ENCODE peak calls at places on chromosomes 1 and 21, in five cellular contexts. C is stimulated activated CD8-positive, alpha-beta memory T cell treated with anti-CD3 and anti-CD28 coated beads, Interleukin-15, amount 100 ng/mL, for 24 hours; L is T follicular helper cell; N is T1000; K is H1. G is an unnamed sample.

GRCh38 chr1:67019600-67020136 is 34.3 kb downstream of the SLC35D1 start:
- DNase-seq in N (no peak), L (no peak), C (no peak), K (no peak), G (peak)

GRCh38 chr1:56304975-56305374 is 274.4 kb downstream of the PLPP3 start:
- DNase-seq in L (no peak), C (no peak), N (no peak), K (no peak), G (peak)

GRCh38 chr1:32949519-32949918 is 15.1 kb downstream of the RNF19B start:
- DNase-seq in C (no peak), N (no peak), K (no peak), L (no peak), G (no peak)

GRCh38 chr1:77859248-77859647 is 29.2 kb upstream of the NEXN start:
- DNase-seq in N (no peak), L (no peak), C (no peak), K (no peak), G (no peak)

GRCh38 chr1:183702813-183703198 is 49.7 kb upstream of the APOBEC4 start:
- DNase-seq in K (no peak), L (no peak), C (no peak), N (no peak), G (no peak)

GRCh38 chr1:2250721-2251281 is 22.7 kb downstream of the SKI start:
- DNase-seq in C (no peak), L (no peak), N (no peak), K (no peak), G (no peak)

GRCh38 chr21:45921917-45922316 is 59.7 kb upstream of the COL6A1 start:
- DNase-seq in C (no peak), L (no peak), N (no peak), K (no peak), G (no peak)

GRCh38 chr1:1778827-1779675 is 781 bp upstream of the NADK start:
- DNase-seq in N (no peak), L (peak), K (peak), C (peak), G (peak)

GRCh38 chr1:157691285-157691920 is 9.2 kb downstream of the FCRL3 start:
- DNase-seq in K (no peak), L (no peak), N (no peak), C (no peak), G (peak)

GRCh38 chr1:89518116-89518780 is 6.4 kb upstream of the LRRC8B start:
- DNase-seq in N (no peak), L (no peak), K (no peak), C (no peak), G (peak)

GRCh38 chr1:43557744-43558245 is 27.1 kb downstream of the PTPRF start:
- DNase-seq in N (no peak), K (no peak), L (no peak), C (no peak), G (no peak)

GRCh38 chr1:26539722-26540121 is 10.2 kb downstream of the RPS6KA1 start:
- DNase-seq in N (no peak), L (no peak), K (no peak), C (no peak), G (no peak)

GRCh38 chr1:42766723-42767509 is at the start of the genes C1orf50 and P3H1:
- DNase-seq in K (peak), N (peak), C (peak), L (peak), G (peak)

GRCh38 chr1:226603030-226603960 is 54.7 kb downstream of the STUM start:
- DNase-seq in C (no peak), N (no peak), L (no peak), K (no peak), G (peak)

GRCh38 chr1:86396503-86396900 is 379 bp upstream of the ODF2L start:
- DNase-seq in N (no peak), C (no peak), K (no peak), L (no peak), G (no peak)

GRCh38 chr1:37303884-37304574 is 170.4 kb upstream of the ZC3H12A start:
- DNase-seq in K (no peak), N (no peak), L (no peak), C (no peak), G (no peak)

GRCh38 chr1:225880210-225880584 is 2.0 kb downstream of the TMEM63A start:
- DNase-seq in L (no peak), C (no peak), K (no peak), N (no peak), G (no peak)

GRCh38 chr1:169086603-169087455 is 19.7 kb upstream of the ATP1B1 start:
- DNase-seq in N (no peak), C (no peak), K (no peak), L (no peak), G (peak)

GRCh38 chr1:44808938-44809917 is 905 bp downstream of the BTBD19 start:
- DNase-seq in L (peak), C (peak), N (no peak), K (no peak), G (peak)

GRCh38 chr21:26091480-26092018 is 79.0 kb downstream of the APP start:
- DNase-seq in C (no peak), L (no peak), N (no peak), K (no peak), G (no peak)

GRCh38 chr1:221517961-221518360 is 223.9 kb downstream of the DUSP10 start:
- DNase-seq in K (no peak), L (no peak), N (no peak), C (no peak), G (peak)

GRCh38 chr1:200795151-200795550 is 56.5 kb downstream of the CAMSAP2 start:
- DNase-seq in K (no peak), C (no peak), N (no peak), L (no peak), G (no peak)

GRCh38 chr1:28507646-28508434 is 2.0 kb downstream of the RCC1 start:
- DNase-seq in C (peak), L (no peak), K (no peak), N (no peak), G (peak)

GRCh38 chr1:213669964-213670691 is 317.6 kb upstream of the PROX1 start:
- DNase-seq in N (no peak), L (no peak), C (no peak), K (peak), G (no peak)

GRCh38 chr1:111441573-111442192 is 7.4 kb downstream of the WDR77 start:
- DNase-seq in C (peak), N (no peak), L (peak), K (peak), G (peak)

GRCh38 chr1:220800262-220800661 is 13.5 kb downstream of the MTARC1 start:
- DNase-seq in N (no peak), C (no peak), L (no peak), K (no peak), G (no peak)

GRCh38 chr1:223363057-223363855 is 720 bp downstream of the SUSD4 start:
- DNase-seq in L (peak), K (no peak), C (no peak), N (peak), G (peak)

GRCh38 chr1:110207831-110208230 is 2.3 kb upstream of the KCNC4 start:
- DNase-seq in K (no peak), L (peak), C (peak), N (no peak), G (peak)

GRCh38 chr1:185426761-185427698 is 110.0 kb upstream of the IVNS1ABP start:
- DNase-seq in K (no peak), L (no peak), N (no peak), C (no peak), G (peak)

GRCh38 chr1:146032613-146033219 is 11.2 kb upstream of the HJV start:
- DNase-seq in K (no peak), N (no peak), L (no peak), C (no peak), G (peak)

GRCh38 chr1:1225913-1226312 is 5.9 kb downstream of the SDF4 start:
- DNase-seq in C (no peak), L (no peak), N (no peak), K (no peak), G (no peak)

GRCh38 chr1:93437976-93438605 is 9.8 kb upstream of the FNBP1L start:
- DNase-seq in C (no peak), L (no peak), K (no peak), N (no peak), G (peak)

GRCh38 chr1:76871355-76871974 is 4.2 kb downstream of the ST6GALNAC5 start:
- DNase-seq in C (no peak), L (no peak), N (no peak), K (no peak), G (no peak)

GRCh38 chr21:32666258-32666657 is 54.1 kb upstream of the CFAP298 start:
- DNase-seq in L (no peak), C (no peak), N (no peak), K (no peak), G (no peak)